ENCODE peak calls at places on chromosome 10, in four cellular contexts. E is K562, V is GM12878, R is HL-60. T is an unnamed sample.

GRCh38 chr10:105540381-105540780 is 899.3 kb downstream of the SORCS3 start:
- DNase-seq in E (no peak), V (no peak), R (no peak), T (no peak)

GRCh38 chr10:122557516-122557915 is 3.0 kb upstream of the DMBT1 start:
- DNase-seq in E (peak), V (no peak), R (no peak), T (no peak)

GRCh38 chr10:132274581-132274980 is 33.2 kb downstream of the STK32C start:
- DNase-seq in E (no peak), V (no peak), R (no peak), T (no peak)

GRCh38 chr10:72272689-72273409 is 875 bp upstream of the DDIT4 start:
- DNase-seq in E (peak), V (no peak), R (no peak), T (peak)

GRCh38 chr10:35434533-35434932 is 98.2 kb downstream of the CCNY start:
- DNase-seq in E (no peak), V (no peak), R (no peak), T (no peak)

GRCh38 chr10:4588824-4589223 is 237.2 kb upstream of the AKR1E2 start:
- DNase-seq in E (no peak), V (no peak), R (no peak), T (no peak)

GRCh38 chr10:30671011-30671616 is 41.6 kb upstream of the LYZL2 start:
- DNase-seq in E (peak), V (no peak), R (peak), T (peak)

GRCh38 chr10:37855691-37856090 is 1.7 kb downstream of the ZNF248 start:
- DNase-seq in E (no peak), V (no peak), R (no peak), T (no peak)

GRCh38 chr10:50613150-50613549 is 10.6 kb downstream of the SGMS1 start:
- DNase-seq in E (no peak), V (no peak), R (no peak), T (no peak)

DNA sequence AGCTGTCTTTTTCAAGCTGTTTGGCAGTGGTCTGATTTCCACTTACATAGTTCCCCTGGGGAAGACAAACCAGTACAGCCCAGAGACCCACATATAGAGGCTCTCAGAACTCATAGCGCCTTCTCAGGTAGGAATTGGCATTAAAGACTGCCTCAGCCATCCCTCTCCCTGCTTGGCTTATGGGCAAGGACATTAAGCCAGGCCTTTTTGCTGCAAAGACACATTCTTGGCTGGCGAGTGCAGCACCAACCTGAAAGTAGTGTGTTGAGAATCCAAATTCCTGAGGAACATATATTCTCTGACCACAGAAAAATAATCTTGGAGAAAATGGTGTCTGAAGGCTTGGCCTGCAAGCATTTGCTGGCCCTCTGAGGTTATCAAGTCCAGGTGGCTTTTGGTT is 39.2 kb upstream of the HPS1 start:
- DNase-seq in E (no peak), V (no peak), R (no peak), T (no peak)
- TF ChIP-seq SPI1 in E (no peak), V (no peak), R (no peak), T (no peak)

GRCh38 chr10:86520871-86521619 is 547 bp downstream of the WAPL start:
- DNase-seq in E (peak), V (no peak), R (no peak), T (peak)
- TF ChIP-seq POLR2AphosphoS5 in E (peak), V (peak), R (no peak), T (peak)

GRCh38 chr10:100009283-100009792 is 409 bp downstream of the DNMBP start:
- DNase-seq in E (peak), V (no peak), R (peak), T (no peak)
- TF ChIP-seq SPI1 in E (no peak), V (no peak), R (no peak), T (no peak)

GRCh38 chr10:1344846-1345245 is 288.7 kb downstream of the WDR37 start:
- DNase-seq in E (no peak), V (no peak), R (no peak), T (no peak)
- TF ChIP-seq POLR2AphosphoS5 in E (no peak), V (no peak), R (no peak), T (no peak)

GRCh38 chr10:119118231-119118630 is 14.3 kb downstream of the DENND10 start:
- DNase-seq in E (no peak), V (no peak), R (no peak), T (no peak)

GRCh38 chr10:119120875-119121274 is 17.0 kb downstream of the DENND10 start:
- DNase-seq in E (no peak), V (no peak), R (no peak), T (no peak)

GRCh38 chr10:119119400-119119799 is 15.5 kb downstream of the DENND10 start:
- DNase-seq in E (no peak), V (no peak), R (no peak), T (no peak)

GRCh38 chr10:119116326-119116951 is 12.5 kb downstream of the DENND10 start:
- DNase-seq in E (no peak), V (no peak), R (no peak), T (no peak)

DNA sequence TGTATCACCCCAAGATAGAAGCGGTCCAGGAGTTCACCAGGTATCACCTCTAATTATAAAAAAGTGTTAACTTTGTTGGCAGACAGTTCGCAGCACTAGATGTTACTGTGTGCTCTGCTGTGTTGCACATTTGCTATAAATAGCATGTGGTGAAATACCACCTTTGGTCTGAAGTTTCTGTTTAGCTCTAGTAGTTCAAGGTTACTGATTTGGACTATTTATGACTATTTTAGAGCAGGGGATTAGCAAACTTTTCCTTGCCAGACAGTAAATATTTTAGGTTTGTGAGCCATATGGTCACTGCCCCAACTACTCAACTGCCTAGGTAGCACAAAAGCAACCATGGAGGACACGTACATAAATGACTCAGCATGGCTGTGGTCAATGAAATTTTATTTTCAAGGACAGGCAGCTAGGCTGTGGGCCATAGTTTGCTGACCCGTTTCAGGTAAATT is 16.5 kb downstream of the DENND10 start:
- DNase-seq in E (no peak), V (peak), R (no peak), T (no peak)
- TF ChIP-seq SPI1 in E (no peak), V (no peak), R (no peak), T (no peak)

GRCh38 chr10:331186-331585 is 195.9 kb downstream of the ZMYND11 start:
- DNase-seq in E (no peak), V (no peak), R (no peak), T (no peak)

GRCh38 chr10:326350-326749 is 191.1 kb downstream of the ZMYND11 start:
- DNase-seq in E (no peak), V (no peak), R (no peak), T (no peak)

GRCh38 chr10:326894-327635 is 191.8 kb downstream of the ZMYND11 start:
- DNase-seq in E (no peak), V (no peak), R (no peak), T (no peak)

GRCh38 chr10:327889-328809 is 192.9 kb downstream of the ZMYND11 start:
- DNase-seq in E (no peak), V (no peak), R (no peak), T (no peak)

GRCh38 chr10:329361-330099 is 194.3 kb downstream of the ZMYND11 start:
- DNase-seq in E (no peak), V (no peak), R (peak), T (no peak)
- TF ChIP-seq POLR2AphosphoS5 in E (no peak), V (no peak), R (no peak), T (no peak)

GRCh38 chr10:59713196-59713821 is 3.7 kb upstream of the SLC16A9 start:
- DNase-seq in E (no peak), V (no peak), R (no peak), T (no peak)

GRCh38 chr10:59706851-59707797 is 2.5 kb downstream of the SLC16A9 start:
- DNase-seq in E (no peak), V (no peak), R (no peak), T (no peak)

GRCh38 chr10:59708816-59709471 is 706 bp downstream of the SLC16A9 start:
- DNase-seq in E (peak), V (no peak), R (no peak), T (peak)

GRCh38 chr10:59711871-59712491 is 2.3 kb upstream of the SLC16A9 start:
- DNase-seq in E (no peak), V (no peak), R (no peak), T (no peak)

GRCh38 chr10:59709472-59710125 is at the start of gene SLC16A9:
- DNase-seq in E (peak), V (peak), R (peak), T (peak)
- TF ChIP-seq SPI1 in E (no peak), V (no peak), R (no peak), T (no peak)

GRCh38 chr10:103374263-103374662 is 6.5 kb downstream of the TAF5 start:
- DNase-seq in E (no peak), V (no peak), R (no peak), T (no peak)
- TF ChIP-seq POLR2AphosphoS5 in E (no peak), V (no peak), R (no peak), T (no peak)

GRCh38 chr10:97185326-97186058 is at the start of gene SLIT1:
- DNase-seq in E (no peak), V (no peak), R (no peak), T (no peak)
- TF ChIP-seq SPI1 in E (no peak), V (no peak), R (no peak), T (no peak)

GRCh38 chr10:13099666-13100348 is at the start of gene OPTN:
- DNase-seq in E (peak), V (peak), R (no peak), T (peak)
- TF ChIP-seq POLR2AphosphoS5 in E (no peak), V (no peak), R (no peak), T (no peak)

T was measured in GM12891.